ENCODE peak calls at places on chromosomes 12 and 14, in four cellular contexts. K is CD8-positive, alpha-beta memory T cell; X is psoas muscle; B is substantia nigra. O is an unnamed sample.

GRCh38 chr12:98352218-98352811 is 163.1 kb upstream of the TMPO start:
- DNase-seq in K (no peak), X (no peak), B (no peak), O (no peak)

GRCh38 chr12:102957339-102958050 is at the start of gene ASCL1:
- DNase-seq in K (no peak), X (no peak), B (no peak), O (no peak)

GRCh38 chr14:101102875-101103274 is 199.4 kb upstream of the RTL1 start:
- DNase-seq in K (no peak), X (no peak), B (no peak), O (no peak)

GRCh38 chr12:11978985-11979384 is 91.8 kb upstream of the BCL2L14 start:
- DNase-seq in K (no peak), X (no peak), B (no peak), O (no peak)

GRCh38 chr14:89890589-89890988 is 63.9 kb downstream of the EFCAB11 start:
- DNase-seq in K (no peak), X (no peak), B (no peak), O (no peak)

GRCh38 chr12:13362260-13362841 is 165.8 kb downstream of the EMP1 start:
- DNase-seq in K (no peak), X (peak), B (no peak), O (peak)

GRCh38 chr12:66744956-66745383 is 66.1 kb upstream of the GRIP1 start:
- DNase-seq in K (no peak), X (no peak), B (no peak), O (no peak)

GRCh38 chr14:76829650-76830421 is 3.6 kb downstream of the LRRC74A start:
- DNase-seq in K (no peak), X (peak), B (peak), O (peak)

GRCh38 chr14:65502676-65503124 is 90.2 kb downstream of the FUT8 start:
- DNase-seq in K (no peak), X (no peak), B (no peak), O (no peak)

GRCh38 chr12:84919271-84919670 is 6.7 kb upstream of the SLC6A15 start:
- DNase-seq in K (no peak), X (no peak), B (no peak), O (no peak)

GRCh38 chr12:108629824-108630476 is 3.7 kb downstream of the SELPLG start:
- DNase-seq in K (peak), X (no peak), B (no peak), O (no peak)

GRCh38 chr12:106192659-106193403 is 54.1 kb upstream of the NUAK1 start:
- DNase-seq in K (no peak), X (no peak), B (no peak), O (no peak)

GRCh38 chr12:6752181-6752930 is 585 bp downstream of the MLF2 start:
- DNase-seq in K (no peak), X (no peak), B (no peak), O (peak)

GRCh38 chr12:52043386-52044212 is 7.6 kb upstream of the NR4A1 start:
- DNase-seq in K (no peak), X (peak), B (no peak), O (no peak)

GRCh38 chr12:56128669-56129209 is 672 bp downstream of the ESYT1 start:
- DNase-seq in K (no peak), X (peak), B (no peak), O (peak)

GRCh38 chr14:31263485-31264133 is 56.0 kb upstream of the HECTD1 start:
- DNase-seq in K (no peak), X (no peak), B (no peak), O (no peak)

GRCh38 chr12:69401940-69402339 is 42.4 kb downstream of the YEATS4 start:
- DNase-seq in K (no peak), X (no peak), B (no peak), O (no peak)

GRCh38 chr12:91382081-91382543 is 199.5 kb upstream of the DCN start:
- DNase-seq in K (peak), X (peak), B (peak), O (peak)

GRCh38 chr12:53235742-53236442 is 3.9 kb upstream of the RARG start:
- DNase-seq in K (no peak), X (peak), B (no peak), O (no peak)

GRCh38 chr14:58275527-58276190 is 22.7 kb upstream of the ARID4A start:
- DNase-seq in K (no peak), X (no peak), B (no peak), O (no peak)
- H3K27ac ChIP-seq in K (no peak), X (no peak), B (no peak), O (no peak)

GRCh38 chr12:58954002-58954401 is 33.7 kb upstream of the LRIG3 start:
- DNase-seq in K (no peak), X (no peak), B (no peak), O (no peak)

GRCh38 chr12:58955849-58956248 is 35.5 kb upstream of the LRIG3 start:
- DNase-seq in K (no peak), X (no peak), B (no peak), O (no peak)

DNA sequence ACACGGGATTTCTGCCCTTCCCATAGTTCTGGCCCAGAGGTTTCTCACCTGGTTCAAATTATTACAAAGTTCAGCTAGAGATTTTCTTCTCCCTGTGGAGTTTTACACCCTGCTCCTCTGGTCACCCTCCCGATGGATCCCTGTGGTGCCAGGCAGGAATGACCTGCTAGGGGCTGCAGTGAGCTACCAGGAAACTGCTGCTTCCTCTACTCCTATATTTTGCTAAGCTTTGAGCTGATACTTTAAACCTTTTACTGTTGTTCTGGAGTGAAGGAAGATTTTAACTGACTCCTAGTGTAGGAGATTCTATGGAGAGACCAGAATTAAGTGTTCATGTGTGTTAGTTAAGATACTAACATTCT is 30.4 kb upstream of the LRIG3 start:
- DNase-seq in K (no peak), X (no peak), B (no peak), O (no peak)
- H3K27ac ChIP-seq in K (no peak), X (no peak), B (no peak), O (no peak)

GRCh38 chr14:95361373-95362179 is 41.9 kb upstream of the CLMN start:
- DNase-seq in K (no peak), X (peak), B (no peak), O (no peak)
- H3K27ac ChIP-seq in K (no peak), X (no peak), B (peak), O (peak)

DNA sequence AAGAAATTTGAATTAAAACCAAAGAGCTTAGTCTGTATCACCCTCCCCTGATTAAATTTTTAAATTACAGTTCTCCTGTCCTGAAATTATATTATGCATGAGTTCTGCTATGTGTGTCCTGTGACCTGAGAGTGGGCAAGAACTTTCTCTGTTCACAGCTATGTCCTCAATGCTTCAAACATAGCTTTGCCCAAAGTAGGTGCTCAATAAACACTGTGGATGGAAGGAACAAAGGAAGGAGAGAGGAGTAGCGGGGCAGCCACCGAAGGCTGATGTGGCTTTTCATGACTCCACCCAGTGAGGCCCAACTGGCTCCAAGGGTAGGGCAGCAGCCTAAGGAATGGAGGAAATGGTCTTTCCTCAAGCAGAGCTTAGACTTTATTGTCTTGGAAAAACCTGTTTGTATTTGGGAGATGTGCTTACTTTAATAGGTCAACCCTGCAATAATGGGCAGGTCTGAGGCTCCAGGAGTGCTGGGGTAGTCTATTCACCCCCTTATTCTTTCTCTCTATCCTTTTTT is 7.6 kb upstream of the MARK3 start:
- DNase-seq in K (no peak), X (no peak), B (no peak), O (no peak)
- H3K27ac ChIP-seq in K (peak), X (no peak), B (no peak), O (no peak)

DNA sequence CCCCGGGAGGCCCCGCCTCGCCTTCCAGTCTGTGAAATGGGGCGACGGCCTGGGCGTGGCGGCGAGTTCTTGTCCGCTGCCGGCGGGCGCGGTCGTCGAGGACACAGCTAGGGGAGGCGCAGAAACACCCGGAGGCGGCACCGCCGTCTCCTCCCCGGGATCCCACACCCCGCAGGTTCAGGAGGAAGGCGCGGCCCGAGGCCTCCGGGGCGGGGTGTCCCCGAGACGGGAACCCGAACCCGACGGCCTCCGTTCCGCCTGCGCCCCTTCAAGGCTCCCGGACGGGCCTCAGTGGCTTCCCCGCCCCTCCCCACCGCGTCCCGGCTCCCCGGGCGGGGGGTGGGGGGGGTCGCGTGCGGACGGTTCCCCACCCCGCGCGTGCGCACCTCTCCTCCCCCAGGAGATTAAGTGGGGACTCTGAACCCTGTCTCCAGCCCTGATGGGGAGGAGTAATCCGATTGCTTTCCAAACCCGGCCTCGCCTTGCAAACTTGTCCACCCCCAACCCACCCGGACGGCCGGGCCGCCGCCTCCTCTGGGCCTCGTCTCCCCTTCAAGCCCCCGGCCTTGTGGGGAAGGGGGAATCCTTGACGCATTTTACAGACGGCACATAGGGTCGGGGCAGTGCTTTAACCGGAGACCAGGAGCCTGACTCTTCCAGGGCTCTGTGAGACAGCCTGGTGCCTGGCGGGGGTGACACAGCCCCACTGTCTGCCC is 35.3 kb upstream of the ANKRD9 start:
- DNase-seq in K (no peak), X (no peak), B (no peak), O (no peak)
- H3K27ac ChIP-seq in K (no peak), X (no peak), B (no peak), O (no peak)